ENCODE peak calls at places on chromosomes 11 and 22, in nine cellular contexts. N is esophagus squamous epithelium, K is GM12878, I is thyroid gland, X is breast epithelium, V is sigmoid colon, B is IMR-90, F is endothelial cell of umbilical vein, Q is tibial nerve. M is an unnamed sample. For H3K4me1, the result is how much of the 10 kb centered on the place peaks cover.

GRCh38 chr11:107457205-107457557 is 444 bp downstream of the CWF19L2 start:
- DNase-seq in N (no peak), K (no peak), I (no peak), X (no peak), V (no peak), B (peak), F (no peak), Q (no peak), M (no peak)

GRCh38 chr11:126519653-126520573 is 164.4 kb downstream of the ST3GAL4 start:
- DNase-seq in N (no peak), K (no peak), I (no peak), X (no peak), V (peak), B (no peak), F (no peak), Q (no peak), M (no peak)

GRCh38 chr22:49712195-49712791 is 115.4 kb downstream of the BRD1 start:
- DNase-seq in N (no peak), K (no peak), I (no peak), X (no peak), V (no peak), B (no peak), F (no peak), Q (no peak), M (no peak)

GRCh38 chr11:120746395-120746794 is 234.8 kb downstream of the GRIK4 start:
- DNase-seq in N (no peak), K (no peak), I (no peak), X (no peak), V (no peak), B (no peak), F (no peak), Q (no peak), M (no peak)

GRCh38 chr22:49789289-49790141 is 38.2 kb downstream of the BRD1 start:
- DNase-seq in N (no peak), K (no peak), I (no peak), X (no peak), V (no peak), B (peak), F (no peak), Q (peak), M (peak)

GRCh38 chr22:21941921-21942320 is 10.7 kb downstream of the PPM1F start:
- DNase-seq in N (no peak), K (no peak), I (no peak), X (no peak), V (no peak), B (no peak), F (no peak), Q (no peak), M (no peak)

GRCh38 chr11:130554241-130555055 is 106.0 kb downstream of the ADAMTS15 start:
- DNase-seq in N (no peak), K (no peak), I (no peak), X (no peak), V (no peak), B (peak), F (no peak), Q (no peak), M (no peak)

GRCh38 chr11:60974726-60975125 is 3.2 kb downstream of the CD6 start:
- DNase-seq in N (no peak), K (no peak), I (no peak), X (no peak), V (no peak), B (no peak), F (no peak), Q (no peak), M (no peak)

GRCh38 chr11:102197759-102198158 is 87.5 kb downstream of the YAP1 start:
- DNase-seq in N (no peak), K (no peak), I (no peak), X (no peak), V (no peak), B (no peak), F (no peak), Q (peak), M (no peak)

GRCh38 chr22:17350292-17350691 is 19.0 kb upstream of the CECR2 start:
- DNase-seq in N (no peak), K (no peak), I (no peak), X (no peak), V (no peak), B (no peak), F (no peak), Q (no peak), M (no peak)

GRCh38 chr22:38239101-38239761 is 33.6 kb downstream of the TMEM184B start:
- DNase-seq in N (no peak), K (no peak), I (peak), X (no peak), V (no peak), B (peak), F (peak), Q (no peak), M (no peak)

GRCh38 chr11:81104051-81104450 is 1629.6 kb downstream of the FAM181B start:
- DNase-seq in N (no peak), K (no peak), I (no peak), X (no peak), V (no peak), B (no peak), F (no peak), Q (no peak), M (no peak)

DNA sequence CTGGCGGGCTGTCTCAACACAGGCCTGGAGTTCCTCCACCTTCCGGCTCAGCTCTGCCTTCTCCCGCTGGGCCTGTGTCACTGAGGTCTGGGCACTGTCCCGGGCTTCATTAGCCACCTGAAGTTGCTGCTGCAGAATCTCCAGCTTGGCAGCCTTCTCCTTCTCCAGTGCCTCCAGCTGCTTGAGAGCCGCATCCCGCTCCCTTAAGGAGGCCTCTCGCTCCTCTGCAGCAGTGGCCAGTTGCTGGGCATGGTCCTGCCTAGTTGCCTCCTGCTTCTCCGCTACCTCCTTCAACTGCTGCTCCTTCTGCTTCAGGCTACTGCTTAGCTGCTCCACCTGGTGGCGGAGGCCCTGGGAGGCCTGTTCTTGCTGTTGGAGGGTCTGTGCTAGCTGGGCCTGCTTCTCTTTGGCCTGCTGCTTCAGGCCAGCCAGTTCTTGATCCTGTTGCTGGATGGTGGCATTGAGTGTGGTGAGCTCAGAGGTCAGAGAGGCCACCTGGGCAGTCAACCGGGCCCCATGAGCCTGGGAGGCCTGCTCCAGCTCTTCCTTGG is 16.9 kb downstream of the IL18BP start:
- DNase-seq in N (no peak), K (no peak), I (no peak), X (peak), V (no peak), B (peak), F (no peak), Q (no peak), M (no peak)
- H3K4me1 ChIP-seq in N (under half), K (under half), I (under half), X (under half), V (half or more), B (under half), F (under half), Q (under half), M (under half)

DNA sequence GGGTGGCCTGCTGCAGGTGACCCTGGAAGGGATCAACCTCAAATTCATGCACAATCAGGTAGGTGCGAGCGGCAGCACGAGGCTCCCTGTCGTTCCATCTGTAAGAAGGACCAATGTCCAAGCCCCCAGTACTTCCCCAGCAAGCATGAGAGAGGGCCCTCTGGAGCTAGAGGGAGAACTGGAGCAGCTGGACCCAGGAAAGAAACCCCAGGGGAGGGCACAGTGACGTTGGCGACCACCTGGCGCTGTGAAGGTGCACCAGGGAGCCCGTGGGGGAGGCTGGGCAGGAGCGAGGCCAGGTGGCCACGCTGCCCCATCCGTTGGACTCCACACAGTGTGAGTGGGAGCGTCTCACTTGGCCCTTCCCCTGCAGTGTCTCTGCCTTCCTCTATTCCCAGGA is 28.0 kb downstream of the MYBPC3 start:
- DNase-seq in N (no peak), K (no peak), I (no peak), X (no peak), V (peak), B (no peak), F (no peak), Q (no peak), M (no peak)
- TF ChIP-seq CTCF in N (no peak), K (no peak), I (no peak), X (no peak), V (no peak), B (no peak), F (no peak), Q (no peak), M (no peak)

GRCh38 chr11:64564947-64565889 is 25.8 kb upstream of the SLC22A12 start:
- DNase-seq in N (no peak), K (no peak), I (no peak), X (no peak), V (no peak), B (no peak), F (no peak), Q (no peak), M (no peak)

GRCh38 chr11:64566915-64567882 is 23.8 kb upstream of the SLC22A12 start:
- DNase-seq in N (no peak), K (no peak), I (no peak), X (no peak), V (no peak), B (no peak), F (no peak), Q (no peak), M (no peak)

GRCh38 chr11:64568041-64568571 is 22.9 kb upstream of the SLC22A12 start:
- DNase-seq in N (no peak), K (no peak), I (no peak), X (no peak), V (no peak), B (no peak), F (no peak), Q (no peak), M (no peak)

GRCh38 chr11:64564419-64564818 is 26.6 kb upstream of the SLC22A12 start:
- DNase-seq in N (no peak), K (no peak), I (no peak), X (no peak), V (no peak), B (no peak), F (no peak), Q (no peak), M (no peak)

GRCh38 chr11:64566042-64566914 is 24.7 kb upstream of the SLC22A12 start:
- DNase-seq in N (no peak), K (no peak), I (peak), X (no peak), V (peak), B (peak), F (peak), Q (peak), M (peak)
- TF ChIP-seq POLR2A in N (no peak), K (no peak), I (no peak), X (no peak), V (no peak), B (no peak), F (no peak), Q (no peak), M (no peak)

GRCh38 chr11:57500526-57500925 is 15.0 kb downstream of the SLC43A1 start:
- DNase-seq in N (no peak), K (no peak), I (no peak), X (no peak), V (no peak), B (no peak), F (no peak), Q (no peak), M (peak)

GRCh38 chr11:57500926-57501325 is 14.6 kb downstream of the SLC43A1 start:
- DNase-seq in N (no peak), K (no peak), I (no peak), X (no peak), V (no peak), B (no peak), F (no peak), Q (no peak), M (no peak)

GRCh38 chr11:57499413-57499982 is 16.0 kb downstream of the SLC43A1 start:
- DNase-seq in N (peak), K (no peak), I (peak), X (peak), V (peak), B (peak), F (peak), Q (peak), M (peak)

GRCh38 chr11:57498540-57498939 is 17.0 kb downstream of the SLC43A1 start:
- DNase-seq in N (no peak), K (no peak), I (no peak), X (no peak), V (no peak), B (no peak), F (no peak), Q (no peak), M (no peak)

GRCh38 chr11:57499983-57500461 is 15.5 kb downstream of the SLC43A1 start:
- DNase-seq in N (no peak), K (no peak), I (no peak), X (no peak), V (no peak), B (no peak), F (no peak), Q (no peak), M (no peak)
- H3K4me1 ChIP-seq in N (under half), K (under half), I (under half), X (under half), V (under half), B (under half), F (under half), Q (under half), M (under half)

GRCh38 chr11:15379483-15379882 is 264.8 kb downstream of the INSC start:
- DNase-seq in N (no peak), K (no peak), I (no peak), X (no peak), V (no peak), B (no peak), F (no peak), Q (no peak), M (no peak)
- TF ChIP-seq CTCF in N (no peak), K (no peak), I (no peak), X (no peak), V (no peak), B (no peak), F (no peak), Q (no peak), M (no peak)

DNA sequence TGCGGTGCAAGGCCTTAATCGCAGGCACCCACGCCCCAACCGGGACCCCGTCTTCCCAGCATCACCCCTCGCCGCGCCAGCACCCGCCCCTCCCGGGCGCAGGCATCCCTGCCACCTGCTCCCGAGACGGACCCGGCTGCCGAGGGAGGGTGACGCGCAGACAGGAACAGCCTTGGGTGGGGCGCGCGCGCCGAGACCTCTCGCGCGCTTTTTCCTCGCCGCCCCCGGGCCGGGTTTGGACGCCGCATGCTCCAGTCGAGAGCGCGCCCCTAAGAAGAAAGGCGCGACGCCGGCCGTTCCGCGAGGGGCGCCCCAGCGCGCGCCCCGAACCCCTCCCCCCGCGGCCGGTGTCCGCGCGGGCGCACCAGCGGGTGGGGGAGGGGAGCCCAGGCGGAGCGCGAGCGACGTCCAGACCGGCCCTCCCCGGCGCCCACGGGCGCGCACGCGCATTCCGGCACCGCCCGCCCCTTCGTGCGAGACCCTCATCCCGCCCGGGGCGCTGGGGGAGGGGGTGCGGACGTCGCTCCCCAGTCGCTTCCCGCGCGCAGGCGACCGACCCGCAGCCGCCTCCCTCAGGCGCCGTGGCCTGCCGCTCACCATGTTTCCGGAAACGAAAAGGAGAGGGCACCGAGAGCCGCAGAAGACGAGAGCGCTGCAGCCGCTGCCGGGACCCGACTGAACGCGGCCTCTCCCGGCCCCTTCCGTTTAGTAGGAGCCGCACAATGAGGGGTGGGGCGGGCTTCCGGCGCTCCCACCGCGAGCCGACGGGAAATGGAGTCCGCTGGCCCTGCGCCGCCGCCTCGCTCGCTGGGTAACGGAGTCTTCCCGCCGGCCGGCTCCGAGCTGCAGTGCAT is at the start of gene CFL1:
- DNase-seq in N (peak), K (peak), I (peak), X (peak), V (peak), B (peak), F (peak), Q (peak), M (peak)
- TF ChIP-seq POLR2A in N (peak), K (peak), I (peak), X (peak), V (peak), B (peak), F (peak), Q (peak), M (peak)

DNA sequence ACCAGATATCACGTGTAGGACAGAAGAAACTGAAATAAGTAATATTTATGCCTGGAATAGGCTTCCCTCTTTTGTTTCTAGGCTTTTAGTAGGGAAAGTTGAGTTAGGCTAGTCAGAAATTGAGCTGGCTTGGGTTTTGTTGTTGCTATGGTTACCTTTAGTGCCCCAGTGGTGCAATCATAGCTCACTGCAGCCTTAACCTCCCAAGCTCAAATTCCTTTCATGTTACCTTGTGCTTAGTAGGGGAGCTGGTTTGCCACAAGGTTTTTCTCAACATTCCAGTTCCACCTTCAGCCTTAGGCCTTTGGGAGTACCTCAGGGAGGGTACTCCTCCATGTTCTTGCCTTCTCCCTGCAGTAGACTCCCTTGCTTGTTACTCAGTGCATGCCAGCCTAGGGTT is 69.1 kb upstream of the SUSD2 start:
- DNase-seq in N (no peak), K (no peak), I (no peak), X (no peak), V (no peak), B (peak), F (no peak), Q (no peak), M (no peak)
- H3K4me1 ChIP-seq in N (under half), K (under half), I (under half), X (under half), V (under half), B (under half), F (under half), Q (under half), M (under half)

DNA sequence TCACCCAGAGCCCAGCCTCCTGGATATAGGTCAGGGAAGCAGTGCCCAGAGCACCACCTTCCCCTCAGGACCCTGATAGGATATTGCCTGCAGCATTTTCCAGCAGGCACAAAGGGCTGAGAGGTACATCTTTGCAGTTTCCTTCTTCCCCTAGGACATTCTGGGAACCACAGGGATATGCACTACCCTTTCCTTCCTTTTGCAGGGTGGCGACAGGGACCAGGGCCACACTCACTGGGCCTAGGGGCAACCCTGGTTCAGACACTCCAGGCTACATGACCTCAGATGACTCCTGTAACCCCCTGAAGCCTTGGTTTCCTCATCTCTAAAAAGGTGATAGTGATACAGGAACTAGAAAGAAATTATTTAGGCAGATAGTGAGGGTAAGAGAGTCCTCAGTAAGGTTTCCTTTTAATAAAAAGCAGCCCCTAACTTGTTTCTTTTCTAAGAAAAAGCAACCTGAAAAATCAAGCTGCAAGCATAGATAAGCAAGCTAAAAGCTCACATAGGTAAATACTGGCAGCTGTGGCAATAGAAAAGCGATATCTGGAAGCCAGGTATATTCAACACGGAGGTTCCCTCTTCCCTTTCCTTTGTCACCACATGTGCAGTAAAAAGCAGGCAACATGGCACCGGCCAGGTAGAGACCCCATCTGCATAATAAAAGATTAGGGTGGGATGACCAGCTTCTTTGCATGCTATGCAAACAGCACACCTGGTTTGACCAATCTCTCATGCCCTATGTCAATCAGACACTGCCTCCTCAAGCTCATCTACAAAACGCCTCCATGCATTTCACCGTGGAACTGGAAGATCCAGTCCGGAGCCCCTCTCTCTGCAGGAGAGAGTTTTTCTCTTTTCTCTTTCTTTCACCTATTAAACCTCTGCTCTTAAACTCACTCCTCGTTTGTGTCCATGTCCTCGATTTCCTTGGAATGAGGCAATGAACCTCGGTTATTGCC is 13.2 kb upstream of the MRGPRX2 start:
- DNase-seq in N (no peak), K (no peak), I (peak), X (no peak), V (no peak), B (no peak), F (no peak), Q (no peak), M (no peak)
- TF ChIP-seq CTCF in N (no peak), K (no peak), I (no peak), X (no peak), V (no peak), B (no peak), F (no peak), Q (no peak), M (no peak)

DNA sequence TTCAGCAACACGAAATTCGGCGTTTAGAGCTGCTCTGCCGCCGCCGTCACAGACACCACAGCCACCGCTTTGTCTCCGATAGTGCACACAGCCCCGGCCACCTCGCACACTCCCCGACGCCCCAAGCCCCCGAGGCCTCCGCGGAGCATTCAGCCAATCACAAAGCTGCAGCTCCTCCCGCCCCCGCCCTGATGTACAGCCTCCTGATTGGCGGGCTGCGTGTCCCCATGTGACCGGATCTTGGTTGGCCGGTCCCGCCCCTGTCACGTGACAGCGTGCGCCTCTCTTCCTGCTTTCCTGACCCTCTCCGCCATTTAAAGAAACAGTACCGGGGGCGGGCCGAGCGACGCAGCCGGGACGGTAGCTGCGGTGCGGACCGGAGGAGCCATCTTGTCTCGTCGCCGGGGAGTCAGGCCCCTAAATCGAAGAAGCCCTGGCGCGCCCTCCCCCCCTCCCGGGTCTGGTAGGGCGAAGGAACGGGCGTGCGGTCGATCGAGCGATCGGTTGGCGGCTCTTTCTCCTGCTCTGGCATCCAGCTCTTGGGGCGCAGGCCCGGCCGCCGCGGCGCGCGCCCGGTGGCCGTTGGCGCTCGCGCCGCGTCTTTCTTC is at the start of gene TUG1:
- DNase-seq in N (peak), K (peak), I (peak), X (peak), V (peak), B (peak), F (peak), Q (peak), M (peak)
- TF ChIP-seq POLR2A in N (peak), K (peak), I (peak), X (peak), V (peak), B (peak), F (peak), Q (peak), M (peak)